ENCODE peak calls at places on chromosomes 3 and 15, in seven cellular contexts. C is cardiac fibroblast; Y is activated CD8-positive, alpha-beta T cell treated with anti-CD3 and anti-CD28 coated beads for 36 hours; X is ovary; A is AG04450; Z is H9; J is neural crest cell. D is an unnamed sample.

GRCh38 chr3:58111513-58112184 is 99.1 kb downstream of the DNASE1L3 start:
- DNase-seq in Z (no peak), X (no peak), A (no peak), J (no peak), Y (peak), C (no peak), D (peak)

GRCh38 chr3:44125241-44125640 is 116.4 kb upstream of the TOPAZ1 start:
- DNase-seq in C (peak), A (no peak), X (no peak), J (no peak), Z (no peak), Y (no peak), D (no peak)

GRCh38 chr15:48059786-48060185 is 61.0 kb upstream of the SLC24A5 start:
- DNase-seq in X (peak), A (no peak), J (no peak), Y (no peak), C (no peak), Z (no peak), D (no peak)

GRCh38 chr3:119647843-119648575 is 12.4 kb downstream of the POPDC2 start:
- DNase-seq in Y (no peak), C (no peak), J (no peak), X (no peak), A (no peak), Z (no peak), D (no peak)

GRCh38 chr3:76324101-76324500 is 538.8 kb upstream of the ZNF717 start:
- DNase-seq in Z (no peak), J (no peak), A (no peak), X (no peak), Y (no peak), C (peak), D (no peak)

GRCh38 chr3:48572517-48572916 is 8.9 kb upstream of the UCN2 start:
- DNase-seq in Z (no peak), X (no peak), A (no peak), J (no peak), Y (no peak), C (no peak), D (no peak)

GRCh38 chr3:85476891-85477495 is 518.2 kb downstream of the CADM2 start:
- DNase-seq in Y (no peak), A (no peak), J (no peak), X (no peak), Z (no peak), C (no peak), D (no peak)

GRCh38 chr3:46524832-46525231 is 27.1 kb downstream of the RTP3 start:
- DNase-seq in C (no peak), J (no peak), Y (no peak), X (no peak), A (no peak), Z (no peak), D (no peak)

GRCh38 chr3:114332342-114333179 is 38.7 kb downstream of the TIGIT start:
- DNase-seq in X (no peak), C (no peak), Y (no peak), J (no peak), A (no peak), Z (no peak), D (no peak)

GRCh38 chr3:43637702-43638101 is 15.9 kb upstream of the ANO10 start:
- DNase-seq in C (no peak), X (no peak), J (no peak), Z (no peak), A (no peak), Y (no peak), D (no peak)

GRCh38 chr3:128760881-128761280 is 34.9 kb downstream of the RAB7A start:
- DNase-seq in X (no peak), A (no peak), J (no peak), Z (no peak), Y (no peak), C (no peak), D (no peak)

GRCh38 chr3:481680-482079 is 285.1 kb downstream of the CHL1 start:
- DNase-seq in X (no peak), Z (no peak), C (peak), Y (no peak), A (no peak), J (no peak), D (peak)

GRCh38 chr15:89847101-89847500 is 32.4 kb upstream of the ANPEP start:
- DNase-seq in J (no peak), A (no peak), C (no peak), Z (no peak), X (no peak), Y (no peak), D (no peak)

GRCh38 chr3:112074616-112075497 is 11.3 kb upstream of the C3orf52 start:
- DNase-seq in X (no peak), A (peak), C (peak), Z (peak), Y (peak), J (no peak), D (peak)

GRCh38 chr15:101039461-101039860 is 120.3 kb downstream of the LRRK1 start:
- DNase-seq in A (no peak), Z (peak), C (peak), J (no peak), X (peak), Y (no peak), D (no peak)

GRCh38 chr15:85563731-85564130 is 183.3 kb downstream of the AKAP13 start:
- DNase-seq in C (no peak), Z (no peak), A (no peak), J (no peak), X (no peak), Y (no peak), D (no peak)

GRCh38 chr15:58951388-58952060 is 18.0 kb upstream of the SLTM start:
- DNase-seq in C (peak), J (no peak), Z (no peak), A (peak), Y (no peak), X (no peak), D (no peak)

GRCh38 chr3:172040078-172040975 is 949 bp downstream of the FNDC3B start:
- DNase-seq in Z (peak), A (peak), C (peak), J (peak), X (peak), Y (peak), D (peak)

GRCh38 chr3:72797773-72798543 is 50.3 kb downstream of the SHQ1 start:
- DNase-seq in X (no peak), J (no peak), C (peak), Y (no peak), Z (no peak), A (no peak), D (no peak)

GRCh38 chr3:66092175-66092990 is 53.7 kb upstream of the MAGI1 start:
- DNase-seq in A (no peak), J (no peak), C (no peak), Z (no peak), Y (no peak), X (no peak), D (no peak)

GRCh38 chr3:161452179-161452578 is 44.4 kb upstream of the OTOL1 start:
- DNase-seq in A (no peak), C (no peak), Y (no peak), X (no peak), Z (no peak), J (no peak), D (no peak)

GRCh38 chr3:161444678-161445077 is 51.9 kb upstream of the OTOL1 start:
- DNase-seq in J (no peak), Y (no peak), Z (no peak), A (no peak), C (no peak), X (no peak), D (no peak)

GRCh38 chr3:161443921-161444457 is 52.6 kb upstream of the OTOL1 start:
- DNase-seq in X (no peak), J (no peak), A (no peak), Z (no peak), C (no peak), Y (no peak), D (no peak)

GRCh38 chr3:161454615-161455014 is 42.0 kb upstream of the OTOL1 start:
- DNase-seq in C (no peak), Z (no peak), J (no peak), X (no peak), Y (no peak), A (no peak), D (no peak)

GRCh38 chr3:161449784-161450183 is 46.8 kb upstream of the OTOL1 start:
- DNase-seq in Y (no peak), C (no peak), J (no peak), Z (no peak), A (no peak), X (no peak), D (no peak)
- TF ChIP-seq CTCF in Y (no peak), C (no peak), J (no peak), Z (no peak), A (no peak), X (no peak), D (no peak)

GRCh38 chr3:161925749-161926360 is 429.2 kb downstream of the OTOL1 start:
- DNase-seq in Z (no peak), Y (no peak), C (peak), J (no peak), A (no peak), X (no peak), D (no peak)
- TF ChIP-seq CTCF in Z (peak), Y (no peak), C (no peak), J (peak), A (peak), X (no peak), D (peak)

DNA sequence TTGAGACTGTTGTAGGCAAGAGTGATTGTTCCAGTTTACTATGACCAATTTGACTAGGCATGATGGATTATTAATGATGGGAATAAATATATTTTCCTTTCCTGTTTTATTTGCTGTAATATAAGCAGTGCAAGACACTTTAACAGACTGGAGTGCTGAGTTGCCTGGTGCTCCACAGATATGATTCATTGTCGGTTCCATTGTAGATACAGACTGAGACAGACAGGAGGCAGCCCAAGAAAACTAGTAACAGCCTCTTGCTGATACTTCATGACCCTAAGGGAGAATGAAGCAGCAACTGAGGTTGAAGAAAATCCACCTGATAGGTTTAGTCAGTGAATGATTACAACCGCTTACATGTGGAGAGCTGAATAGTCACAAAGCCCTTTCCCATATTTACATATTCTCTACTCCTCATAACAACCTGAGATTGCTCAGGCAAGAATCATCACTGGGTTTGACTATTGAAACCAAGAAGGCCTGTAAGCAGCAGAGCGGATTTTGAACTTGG is 235.1 kb upstream of the TPRG1 start:
- DNase-seq in X (no peak), Z (no peak), C (no peak), J (no peak), A (no peak), Y (no peak), D (no peak)
- TF ChIP-seq CTCF in X (no peak), Z (no peak), C (no peak), J (no peak), A (no peak), Y (no peak), D (no peak)

GRCh38 chr15:39581501-39582285 is 814 bp downstream of the THBS1 start:
- DNase-seq in J (peak), X (peak), A (no peak), C (peak), Z (peak), Y (peak), D (no peak)

GRCh38 chr15:39579487-39580116 is 1.3 kb upstream of the THBS1 start:
- DNase-seq in A (peak), Z (peak), J (peak), Y (peak), X (peak), C (peak), D (no peak)

GRCh38 chr15:39580117-39580629 is 706 bp upstream of the THBS1 start:
- DNase-seq in J (peak), A (peak), Z (peak), Y (peak), X (peak), C (peak), D (peak)

GRCh38 chr15:39580630-39581500 is at the start of gene THBS1:
- DNase-seq in X (peak), Y (peak), A (peak), Z (peak), C (peak), J (peak), D (no peak)

GRCh38 chr15:39578851-39579486 is 1.9 kb upstream of the THBS1 start:
- DNase-seq in Y (no peak), A (no peak), Z (no peak), J (no peak), C (no peak), X (no peak), D (no peak)
- TF ChIP-seq CTCF in Y (no peak), A (peak), Z (peak), J (no peak), C (peak), X (no peak), D (no peak)

GRCh38 chr3:135992072-135992471 is 26.5 kb downstream of the PPP2R3A start:
- DNase-seq in Y (no peak), J (no peak), Z (no peak), C (peak), A (peak), X (no peak), D (no peak)

GRCh38 chr3:135994708-135995335 is 29.3 kb downstream of the PPP2R3A start:
- DNase-seq in X (no peak), Y (no peak), A (no peak), J (no peak), C (no peak), Z (no peak), D (no peak)

GRCh38 chr3:135995766-135996165 is 30.2 kb downstream of the PPP2R3A start:
- DNase-seq in Z (no peak), X (no peak), C (no peak), Y (no peak), A (no peak), J (no peak), D (no peak)

GRCh38 chr3:135997554-135998320 is 32.2 kb downstream of the PPP2R3A start:
- DNase-seq in J (no peak), X (no peak), Z (no peak), A (no peak), C (no peak), Y (no peak), D (no peak)
- TF ChIP-seq CTCF in J (no peak), X (no peak), Z (no peak), A (no peak), C (no peak), Y (no peak), D (no peak)

GRCh38 chr3:64111872-64112271 is 88.6 kb upstream of the PSMD6 start:
- DNase-seq in Z (no peak), X (no peak), A (no peak), C (no peak), J (no peak), Y (no peak), D (no peak)
- TF ChIP-seq CTCF in Z (peak), X (no peak), A (no peak), C (no peak), J (peak), Y (no peak), D (no peak)

GRCh38 chr15:33608714-33609113 is 297.9 kb downstream of the RYR3 start:
- DNase-seq in C (no peak), Y (no peak), A (no peak), Z (no peak), J (peak), X (no peak), D (no peak)
- TF ChIP-seq CTCF in C (peak), Y (no peak), A (peak), Z (peak), J (peak), X (no peak), D (no peak)

GRCh38 chr3:123295901-123296250 is 94.1 kb downstream of the SEC22A start:
- DNase-seq in Z (no peak), Y (no peak), C (no peak), A (no peak), X (no peak), J (no peak), D (no peak)
- TF ChIP-seq CTCF in Z (no peak), Y (no peak), C (no peak), A (no peak), X (no peak), J (no peak), D (no peak)

GRCh38 chr15:77810180-77810579 is 177.5 kb upstream of the LINGO1 start:
- DNase-seq in C (peak), Z (no peak), A (no peak), J (no peak), Y (no peak), X (no peak), D (no peak)
- TF ChIP-seq CTCF in C (no peak), Z (no peak), A (no peak), J (no peak), Y (no peak), X (no peak), D (no peak)

GRCh38 chr3:38150780-38151528 is 12.5 kb downstream of the MYD88 start:
- DNase-seq in C (no peak), A (no peak), Y (peak), X (no peak), Z (no peak), J (no peak), D (no peak)
- TF ChIP-seq CTCF in C (no peak), A (peak), Y (no peak), X (no peak), Z (peak), J (peak), D (no peak)

D was measured in GM13977.